ENCODE peak calls at places on chromosomes 5 and 9, in four cellular contexts. R is GM12878, Q is H1, T is K562. J is an unnamed sample.
A peak's percentile ranks its signal among the peaks of the same experiment; 100 is the strongest.

GRCh38 chr9:35733109-35733541 is 659 bp downstream of the CREB3 start:
- DNase-seq in R (no peak), Q (peak; percentile 65), T (peak; percentile 28), J (peak; percentile 79)

GRCh38 chr5:116557669-116558271 is 16.9 kb downstream of the SEMA6A start:
- DNase-seq in R (no peak), Q (no peak), T (no peak), J (no peak)

GRCh38 chr5:172776235-172776594 is 5.2 kb upstream of the DUSP1 start:
- DNase-seq in R (no peak), Q (no peak), T (no peak), J (no peak)

GRCh38 chr9:132631280-132631679 is 38.5 kb downstream of the DDX31 start:
- DNase-seq in R (no peak), Q (no peak), T (no peak), J (no peak)

GRCh38 chr5:164518049-164518740 is 1012.8 kb downstream of the MAT2B start:
- DNase-seq in R (no peak), Q (no peak), T (no peak), J (no peak)

GRCh38 chr5:150738862-150739261 is 20.0 kb downstream of the DCTN4 start:
- DNase-seq in R (no peak), Q (no peak), T (no peak), J (no peak)

GRCh38 chr9:137646341-137646740 is 27.5 kb downstream of the EHMT1 start:
- DNase-seq in R (no peak), Q (no peak), T (no peak), J (no peak)

GRCh38 chr9:18921677-18922076 is 111.3 kb downstream of the SAXO1 start:
- DNase-seq in R (no peak), Q (no peak), T (no peak), J (no peak)

GRCh38 chr5:111043712-111044506 is 27.6 kb upstream of the TSLP start:
- DNase-seq in R (no peak), Q (peak; percentile 47), T (no peak), J (no peak)

GRCh38 chr5:74035521-74035937 is 409.5 kb downstream of the ARHGEF28 start:
- DNase-seq in R (peak; percentile 59), Q (no peak), T (no peak), J (peak; percentile 36)

GRCh38 chr9:37622462-37622861 is 28.3 kb upstream of the FRMPD1 start:
- DNase-seq in R (no peak), Q (no peak), T (no peak), J (no peak)

GRCh38 chr5:154465169-154465568 is 12.9 kb downstream of the HAND1 start:
- DNase-seq in R (no peak), Q (no peak), T (no peak), J (peak; percentile 23)

GRCh38 chr9:114319147-114319546 is 3.8 kb upstream of the ORM1 start:
- DNase-seq in R (no peak), Q (no peak), T (no peak), J (no peak)

GRCh38 chr9:114316605-114317230 is 6.2 kb upstream of the ORM1 start:
- DNase-seq in R (no peak), Q (peak; percentile 37), T (no peak), J (no peak)

GRCh38 chr9:114318416-114318815 is 4.5 kb upstream of the ORM1 start:
- DNase-seq in R (no peak), Q (no peak), T (no peak), J (no peak)

GRCh38 chr9:114315723-114316363 is 7.1 kb upstream of the ORM1 start:
- DNase-seq in R (no peak), Q (peak; percentile 2), T (no peak), J (no peak)

GRCh38 chr9:114317665-114318357 is 5.1 kb upstream of the ORM1 start:
- DNase-seq in R (no peak), Q (peak; percentile 22), T (no peak), J (no peak)
- TF ChIP-seq EGR1 in R (no peak), Q (no peak), T (no peak), J (no peak)

GRCh38 chr5:178839319-178839704 is 20.4 kb upstream of the ZNF354B start:
- DNase-seq in R (no peak), Q (peak; percentile 70), T (peak; percentile 32), J (peak; percentile 16)
- TF ChIP-seq EGR1 in R (no peak), Q (no peak), T (no peak), J (no peak)

GRCh38 chr5:44364097-44364496 is 25.1 kb downstream of the FGF10 start:
- DNase-seq in R (no peak), Q (no peak), T (no peak), J (no peak)

GRCh38 chr5:44365351-44365750 is 23.9 kb downstream of the FGF10 start:
- DNase-seq in R (no peak), Q (no peak), T (no peak), J (no peak)

GRCh38 chr5:44361626-44362002 is 27.6 kb downstream of the FGF10 start:
- DNase-seq in R (no peak), Q (no peak), T (no peak), J (no peak)

GRCh38 chr5:44360919-44361625 is 28.1 kb downstream of the FGF10 start:
- DNase-seq in R (no peak), Q (no peak), T (no peak), J (no peak)
- TF ChIP-seq EGR1 in R (no peak), Q (no peak), T (no peak), J (no peak)

GRCh38 chr5:88732181-88732633 is 150.8 kb downstream of the MEF2C start:
- DNase-seq in R (peak; percentile 94), Q (no peak), T (no peak), J (no peak)
- TF ChIP-seq EGR1 in R (no peak), Q (no peak), T (no peak), J (no peak)

DNA sequence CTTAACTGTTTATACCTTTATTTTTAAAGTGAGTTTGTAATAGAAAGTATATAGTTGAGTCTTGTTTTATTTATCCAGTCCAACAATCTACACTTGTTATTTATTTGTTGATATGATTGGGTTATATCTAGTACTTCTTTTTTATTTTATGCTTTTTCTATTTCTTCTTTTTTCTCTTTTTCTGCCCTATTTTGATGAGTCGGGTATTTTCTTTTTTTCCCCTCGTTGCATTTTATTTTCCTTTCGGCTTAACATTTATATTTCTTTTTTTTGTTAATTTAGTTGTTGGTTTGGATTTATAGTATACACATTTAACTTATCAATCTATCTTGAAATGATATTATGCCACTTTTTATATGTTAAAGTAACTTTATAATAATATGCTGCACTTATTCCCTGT is 111.7 kb upstream of the IZUMO3 start:
- DNase-seq in R (no peak), Q (no peak), T (no peak), J (no peak)
- TF ChIP-seq EGR1 in R (no peak), Q (no peak), T (no peak), J (no peak)

DNA sequence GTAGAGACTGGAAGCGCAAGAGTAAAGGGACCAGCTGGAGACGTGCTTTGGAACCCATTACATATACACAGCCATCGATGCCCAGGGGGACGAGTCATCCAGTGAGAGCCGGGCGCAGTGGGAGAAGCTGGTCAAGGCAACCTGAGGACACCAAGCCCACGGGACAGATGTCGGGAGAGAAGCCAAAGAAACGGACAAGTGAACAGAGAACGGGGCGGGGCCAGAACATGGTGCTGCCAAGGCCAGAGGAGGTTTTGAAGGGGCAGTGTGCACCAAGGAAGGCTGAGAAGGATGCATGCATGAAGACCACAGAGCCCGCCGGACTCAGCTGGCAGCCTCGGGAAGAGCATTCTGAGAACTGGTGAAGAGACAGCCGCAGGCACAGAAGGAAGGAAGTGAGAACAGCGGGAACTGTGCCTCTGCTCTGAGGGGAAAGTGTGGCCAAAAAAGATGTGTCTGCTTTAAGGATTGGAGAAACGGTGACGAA is 20.3 kb downstream of the CAMSAP1 start:
- DNase-seq in R (no peak), Q (no peak), T (no peak), J (no peak)
- TF ChIP-seq EGR1 in R (no peak), Q (no peak), T (no peak), J (no peak)

DNA sequence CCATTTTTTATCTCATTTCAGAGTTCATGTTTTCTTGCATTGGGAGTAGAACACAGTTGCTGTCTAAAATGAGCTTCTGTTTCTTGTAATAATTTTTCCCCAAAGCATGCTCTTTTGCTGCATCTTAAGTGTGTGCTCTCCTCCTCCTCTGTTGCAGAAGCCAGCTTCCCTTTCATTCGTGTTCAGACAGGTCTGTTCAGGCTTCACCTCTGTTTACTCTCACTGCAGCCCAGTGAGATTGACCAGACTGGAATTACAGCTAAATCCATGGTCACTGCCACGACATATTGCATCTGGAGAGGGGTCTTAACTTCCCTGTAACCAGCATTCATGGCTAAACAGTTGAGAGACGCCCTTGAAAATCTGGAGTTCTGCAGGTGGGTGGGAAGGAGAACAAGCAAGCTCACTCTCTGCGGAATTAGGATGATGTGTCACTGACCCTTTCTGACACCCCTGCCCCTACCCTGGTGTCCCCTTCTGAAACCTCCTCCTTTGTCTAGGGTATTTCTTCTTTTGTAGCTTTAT is 223.2 kb downstream of the FSTL4 start:
- DNase-seq in R (no peak), Q (peak; percentile 23), T (no peak), J (no peak)
- TF ChIP-seq EGR1 in R (no peak), Q (no peak), T (no peak), J (no peak)

DNA sequence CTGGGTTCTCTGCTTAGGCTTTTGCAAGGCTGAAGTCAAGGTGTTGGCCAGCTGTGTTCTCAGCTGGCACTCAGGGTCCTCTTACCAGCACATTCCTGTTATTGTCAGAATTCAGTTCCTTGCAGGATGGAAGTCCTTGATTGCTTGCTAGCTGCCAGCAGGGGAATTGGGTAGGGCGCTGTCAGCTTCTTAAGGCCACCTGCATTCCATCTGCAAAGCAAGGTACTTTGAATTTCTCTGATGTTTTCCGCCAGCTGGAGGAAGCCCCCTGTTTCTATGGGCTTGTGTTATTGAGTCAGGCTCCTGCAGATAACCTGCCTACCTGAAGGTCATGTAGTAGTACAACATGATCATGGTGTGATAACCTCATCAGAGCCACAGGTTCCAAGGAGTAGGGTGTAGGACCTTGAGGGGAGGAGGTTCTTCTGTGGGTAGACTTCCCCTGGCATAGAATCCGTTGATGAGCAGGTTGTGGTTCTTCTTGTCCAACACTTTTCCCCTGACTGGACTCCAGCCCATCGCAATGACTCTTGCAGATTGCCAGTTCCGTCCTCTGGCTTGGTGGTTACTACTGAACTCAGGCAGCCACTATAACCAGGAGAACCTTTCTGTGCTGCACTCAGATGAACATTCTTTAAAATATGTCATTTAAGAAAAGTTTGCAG is 6.8 kb downstream of the TENT4A start:
- DNase-seq in R (no peak), Q (no peak), T (no peak), J (no peak)
- TF ChIP-seq EGR1 in R (no peak), Q (no peak), T (no peak), J (no peak)